ENCODE peak calls at places on chromosome 22, in five cellular contexts. I, O, L, H and Y are unnamed samples.

GRCh38 chr22:39221999-39222686 is 22.6 kb downstream of the PDGFB start:
- DNase-seq in L (no peak), I (no peak), O (peak; percentile 41), H (no peak), Y (no peak)

GRCh38 chr22:31155425-31155824 is 4.6 kb upstream of the RNF185 start:
- DNase-seq in I (no peak), H (peak; percentile 80), O (no peak), L (no peak), Y (no peak)

GRCh38 chr22:26756675-26757293 is 99.4 kb downstream of the MIAT start:
- DNase-seq in O (peak; percentile 75), I (peak; percentile 42), L (no peak), H (peak; percentile 36), Y (no peak)

GRCh38 chr22:29700949-29701927 is 18.6 kb upstream of the CABP7 start:
- DNase-seq in I (no peak), O (no peak), L (no peak), H (peak; percentile 34), Y (no peak)

GRCh38 chr22:32337015-32337414 is 20.7 kb upstream of the RFPL3 start:
- DNase-seq in I (no peak), O (no peak), L (no peak), H (no peak), Y (no peak)

GRCh38 chr22:27801197-27801615 is 350 bp downstream of the MN1 start:
- DNase-seq in O (no peak), H (peak; percentile 41), L (no peak), I (no peak), Y (no peak)

GRCh38 chr22:39607093-39607492 is 36.5 kb downstream of the CACNA1I start:
- DNase-seq in I (no peak), H (no peak), O (no peak), L (no peak), Y (no peak)

GRCh38 chr22:25153961-25154685 is 45.5 kb upstream of the CRYBB3 start:
- DNase-seq in I (no peak), L (no peak), O (no peak), H (no peak), Y (no peak)

GRCh38 chr22:28016781-28017557 is 97.9 kb upstream of the PITPNB start:
- DNase-seq in O (peak; percentile 64), H (no peak), I (no peak), L (no peak), Y (no peak)

GRCh38 chr22:29014301-29014700 is 47.3 kb downstream of the C22orf31 start:
- DNase-seq in I (no peak), O (no peak), H (no peak), L (no peak), Y (no peak)

GRCh38 chr22:47837703-47838102 is 1075.3 kb downstream of the TBC1D22A start:
- DNase-seq in L (no peak), H (no peak), I (no peak), O (no peak), Y (no peak)

GRCh38 chr22:46406791-46407190 is 71.3 kb downstream of the TRMU start:
- DNase-seq in I (no peak), L (no peak), O (no peak), H (no peak), Y (no peak)

GRCh38 chr22:33325232-33326004 is 267.2 kb upstream of the SYN3 start:
- DNase-seq in I (no peak), H (no peak), L (peak; percentile 33), O (no peak), Y (no peak)

GRCh38 chr22:46068908-46069481 is 81.3 kb upstream of the PPARA start:
- DNase-seq in L (no peak), I (no peak), H (peak; percentile 49), O (peak; percentile 71), Y (no peak)

GRCh38 chr22:27669798-27670599 is 131.6 kb downstream of the MN1 start:
- DNase-seq in H (no peak), O (peak; percentile 53), I (no peak), L (no peak), Y (no peak)

GRCh38 chr22:31036671-31037550 is 44.2 kb upstream of the SMTN start:
- DNase-seq in I (no peak), L (no peak), H (peak; percentile 53), O (no peak), Y (no peak)

GRCh38 chr22:42078469-42079318 is 806 bp upstream of the SMDT1 start:
- DNase-seq in H (no peak), I (no peak), L (no peak), O (no peak), Y (no peak)

GRCh38 chr22:29315286-29316195 is at the start of gene RASL10A:
- DNase-seq in O (peak; percentile 66), L (no peak), H (no peak), I (no peak), Y (no peak)

GRCh38 chr22:36301851-36302250 is 48.9 kb downstream of the APOL1 start:
- DNase-seq in I (no peak), H (peak; percentile 97), L (no peak), O (no peak), Y (no peak)

DNA sequence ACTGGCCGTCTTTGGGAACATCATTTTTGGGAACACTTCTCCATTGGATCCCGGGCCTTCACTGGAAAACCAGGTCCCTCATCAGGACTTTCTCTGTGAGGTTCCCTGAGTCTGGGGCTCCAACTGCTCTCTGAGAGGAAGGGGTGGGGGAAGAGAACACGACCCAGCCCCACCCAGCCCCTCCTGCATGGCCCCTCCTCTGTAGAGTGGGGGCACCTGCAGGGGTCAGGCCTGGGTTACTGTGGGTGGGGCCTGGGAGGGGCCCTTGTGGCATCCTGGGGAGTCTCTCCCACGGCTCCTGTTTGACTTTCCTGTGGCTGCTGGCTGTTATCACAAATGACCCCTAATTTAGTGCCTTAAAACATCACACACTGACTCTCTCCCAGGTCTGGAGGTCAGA is 36.3 kb downstream of the IGLL5 start:
- DNase-seq in L (no peak), H (no peak), I (no peak), O (no peak), Y (no peak)
- H3K27ac ChIP-seq in L (no peak overlapping the region), H (no peak overlapping the region), I (no peak overlapping the region), O (peak overlapping the region; percentile 11), Y (no peak overlapping the region)

DNA sequence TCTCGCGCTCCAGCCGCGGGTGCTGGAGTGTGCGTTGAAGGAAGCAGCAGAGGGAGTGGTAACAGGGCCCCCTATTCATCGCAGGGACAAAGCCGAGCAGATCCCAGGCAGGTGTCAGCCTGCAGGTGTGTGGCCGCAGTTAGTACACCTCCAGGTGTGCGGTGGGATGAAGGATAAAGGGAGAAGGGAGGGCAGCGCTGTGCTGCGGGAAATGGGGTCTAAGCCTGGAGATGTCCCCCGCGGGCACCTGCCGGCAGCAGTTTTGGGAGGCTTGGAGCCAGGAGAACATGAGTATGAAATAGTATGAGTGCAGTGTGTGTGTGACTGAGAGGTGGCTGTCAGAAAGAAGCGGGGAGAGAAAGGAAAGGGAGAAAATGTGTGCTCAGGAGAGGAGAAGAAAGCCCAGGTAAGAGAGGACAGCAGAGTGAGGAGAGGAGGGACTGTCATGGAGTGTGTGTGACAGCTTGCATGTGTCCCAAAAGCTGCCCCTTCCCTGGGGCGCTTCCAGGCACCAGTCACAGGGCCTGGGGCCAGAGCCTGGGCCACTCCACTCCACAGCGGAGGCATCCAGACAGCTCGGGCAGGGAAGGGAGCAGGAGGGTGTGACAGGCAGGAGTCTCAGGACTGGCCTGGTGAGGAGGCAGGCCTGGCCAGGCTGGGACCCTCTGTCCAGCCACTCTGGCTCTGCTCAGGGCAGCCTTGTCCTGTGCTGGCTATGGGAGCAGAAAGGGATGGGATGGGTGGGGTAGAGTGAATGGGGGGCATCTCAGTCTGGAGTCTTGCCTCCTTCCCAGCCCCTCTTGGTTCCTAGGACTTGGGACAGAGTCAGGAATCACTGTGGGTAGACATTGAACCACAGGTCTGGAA is 831 bp downstream of the MMP11 start:
- DNase-seq in L (no peak), O (no peak), H (no peak), I (no peak), Y (no peak)
- H3K4me3 ChIP-seq in L (peak overlapping the region; percentile 55), O (peak overlapping the region; percentile 40), H (peak overlapping the region; percentile 41), I (no peak overlapping the region), Y (peak overlapping the region; percentile 64)

GRCh38 chr22:49039625-49040024 is 788.0 kb downstream of the BRD1 start:
- DNase-seq in H (no peak), O (no peak), I (no peak), L (no peak), Y (no peak)

GRCh38 chr22:49036513-49036912 is 791.2 kb downstream of the BRD1 start:
- DNase-seq in O (no peak), L (no peak), H (no peak), I (no peak), Y (no peak)

GRCh38 chr22:49035818-49036457 is 791.7 kb downstream of the BRD1 start:
- DNase-seq in H (no peak), L (no peak), O (peak; percentile 59), I (no peak), Y (no peak)

GRCh38 chr22:49040111-49040510 is 787.6 kb downstream of the BRD1 start:
- DNase-seq in H (no peak), I (no peak), O (no peak), L (no peak), Y (no peak)

DNA sequence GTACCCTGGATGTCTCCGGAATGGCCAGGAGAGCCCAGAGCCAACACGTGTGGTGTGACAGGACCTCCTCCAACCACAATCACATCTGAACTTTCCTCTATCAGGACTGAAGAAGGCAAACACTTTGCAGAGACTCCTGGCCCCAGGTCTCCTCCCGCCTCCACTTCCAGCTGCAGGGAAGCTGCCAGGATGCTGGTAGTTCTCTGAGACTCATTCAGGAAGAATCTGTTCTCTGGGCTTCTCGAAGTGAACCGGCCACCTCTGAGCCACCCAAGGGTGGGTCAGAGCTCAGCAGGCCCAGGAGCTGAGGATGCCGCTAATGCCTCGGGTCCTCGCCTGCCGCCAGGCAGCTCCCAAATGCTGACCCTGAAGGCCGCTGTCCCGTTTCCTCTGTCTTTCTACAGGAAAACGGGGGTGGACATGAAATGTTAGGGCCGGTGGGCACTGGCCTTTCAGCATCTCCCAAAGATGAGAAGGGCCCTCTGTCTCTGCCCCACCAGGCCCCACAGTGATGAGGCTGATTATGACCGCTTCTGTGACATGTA is 789.9 kb downstream of the BRD1 start:
- DNase-seq in H (no peak), I (no peak), L (no peak), O (peak; percentile 70), Y (no peak)
- H3K9me3 ChIP-seq in H (peaks cover 58% of the 10 kb centered on the region), I (no peaks in the 10 kb centered on the region), L (no peaks in the 10 kb centered on the region), O (no peaks in the 10 kb centered on the region), Y (peaks cover 37% of the 10 kb centered on the region)

DNA sequence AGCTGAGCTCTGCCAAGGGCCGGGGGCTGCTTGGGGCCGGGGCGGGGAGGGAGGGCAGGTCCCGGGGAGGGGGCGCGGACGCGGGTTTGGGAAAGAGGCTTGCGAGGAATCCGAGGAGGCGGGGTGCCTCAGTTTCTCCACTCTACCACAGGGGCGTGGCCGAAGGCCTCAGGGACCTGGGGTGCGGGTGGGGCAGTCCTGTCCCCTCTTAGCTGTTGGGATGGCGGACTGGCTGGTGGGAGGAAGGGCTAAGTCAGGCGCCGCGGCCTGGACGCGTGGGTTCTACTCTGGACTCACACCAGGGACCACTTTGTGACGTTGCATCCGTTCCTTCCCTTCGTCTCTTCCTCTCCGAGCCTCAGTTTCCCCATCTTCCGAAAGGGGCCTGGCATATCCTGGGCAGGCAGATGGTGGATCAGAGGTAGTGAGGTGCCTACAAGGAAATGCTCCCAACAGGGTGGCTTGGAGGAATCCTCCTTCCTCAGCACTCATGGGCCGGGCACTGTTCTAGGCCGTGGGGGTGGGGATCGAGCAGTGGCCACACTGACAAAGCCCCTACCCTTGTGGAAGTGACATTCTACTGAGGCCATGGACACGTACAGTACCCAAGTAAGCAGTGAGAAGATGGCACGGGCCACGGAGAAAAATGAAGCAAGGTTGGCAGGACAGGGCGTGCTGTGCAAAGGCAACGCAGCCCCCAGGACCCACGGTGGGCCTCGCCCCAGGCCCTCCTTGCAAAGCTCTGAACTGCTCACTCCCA is 13.2 kb downstream of the IGLL1 start:
- DNase-seq in O (peak; percentile 56), L (no peak), H (no peak), I (no peak), Y (no peak)
- H3K27ac ChIP-seq in O (no peak overlapping the region), L (no peak overlapping the region), H (no peak overlapping the region), I (no peak overlapping the region), Y (no peak overlapping the region)